ENCODE peak calls at places on chromosomes 4 and X, in eight cellular contexts. M is choroid plexus epithelial cell, Y is pancreas, P is neural progenitor cell, L is Peyer's patch, Z is right lobe of liver, R is mammary epithelial cell, C is coronary artery. O is an unnamed sample.

GRCh38 chr4:174689618-174690017 is 139.4 kb downstream of the GLRA3 start:
- DNase-seq in M (no peak), Y (no peak), P (no peak), L (no peak), Z (no peak), R (no peak), C (no peak), O (no peak)

GRCh38 chr4:24701683-24702082 is 93.7 kb upstream of the SOD3 start:
- DNase-seq in M (no peak), Y (no peak), P (no peak), L (no peak), Z (no peak), R (no peak), C (no peak), O (no peak)

GRCh38 chr4:75735525-75735924 is 11.1 kb downstream of the USO1 start:
- DNase-seq in M (no peak), Y (no peak), P (no peak), L (no peak), Z (no peak), R (no peak), C (no peak), O (no peak)

GRCh38 chr4:27278615-27279014 is 418.0 kb downstream of the STIM2 start:
- DNase-seq in M (peak), Y (no peak), P (peak), L (no peak), Z (no peak), R (peak), C (no peak), O (peak)

GRCh38 chr4:183989471-183989870 is 84.4 kb downstream of the STOX2 start:
- DNase-seq in M (peak), Y (no peak), P (no peak), L (no peak), Z (no peak), R (no peak), C (no peak), O (no peak)

GRCh38 chr4:98642991-98643426 is 15.4 kb downstream of the TSPAN5 start:
- DNase-seq in M (peak), Y (no peak), P (no peak), L (no peak), Z (no peak), R (peak), C (no peak), O (peak)

GRCh38 chr4:189143255-189143654 is 797.4 kb upstream of the FRG1 start:
- DNase-seq in M (no peak), Y (no peak), P (no peak), L (no peak), Z (no peak), R (peak), C (no peak), O (peak)

GRCh38 chr4:176150283-176150682 is 45.1 kb downstream of the SPATA4 start:
- DNase-seq in M (peak), Y (no peak), P (no peak), L (no peak), Z (no peak), R (peak), C (no peak), O (peak)

GRCh38 chrX:134388161-134389109 is 71.5 kb upstream of the HPRT1 start:
- DNase-seq in M (no peak), Y (no peak), P (no peak), L (no peak), Z (no peak), R (no peak), C (no peak), O (no peak)

GRCh38 chr4:76733380-76733779 is 164.6 kb downstream of the SOWAHB start:
- DNase-seq in M (no peak), Y (no peak), P (no peak), L (peak), Z (no peak), R (peak), C (no peak), O (peak)

GRCh38 chr4:105170703-105171102 is 24.0 kb downstream of the TET2 start:
- DNase-seq in M (no peak), Y (no peak), P (no peak), L (no peak), Z (no peak), R (no peak), C (no peak), O (no peak)

GRCh38 chr4:110959041-110959643 is 336.3 kb upstream of the PITX2 start:
- DNase-seq in M (peak), Y (no peak), P (no peak), L (no peak), Z (no peak), R (no peak), C (no peak), O (peak)

GRCh38 chr4:145870155-145871020 is 68.2 kb downstream of the ZNF827 start:
- DNase-seq in M (no peak), Y (no peak), P (no peak), L (no peak), Z (no peak), R (peak), C (no peak), O (peak)

GRCh38 chr4:183722738-183723560 is 63.9 kb downstream of the TRAPPC11 start:
- DNase-seq in M (peak), Y (peak), P (peak), L (peak), Z (peak), R (peak), C (no peak), O (peak)

GRCh38 chrX:14941301-14941700 is 68.1 kb downstream of the MOSPD2 start:
- DNase-seq in M (no peak), Y (no peak), P (no peak), L (no peak), Z (no peak), R (no peak), C (no peak), O (no peak)

GRCh38 chrX:19705196-19705769 is 182.1 kb downstream of the SH3KBP1 start:
- DNase-seq in M (peak), Y (no peak), P (no peak), L (no peak), Z (no peak), R (no peak), C (no peak), O (no peak)

GRCh38 chr4:74547042-74547441 is 102.1 kb downstream of the AREG start:
- DNase-seq in M (no peak), Y (no peak), P (no peak), L (no peak), Z (no peak), R (peak), C (no peak), O (peak)

GRCh38 chr4:127641524-127641923 is 8.8 kb downstream of the INTU start:
- DNase-seq in M (no peak), Y (no peak), P (no peak), L (no peak), Z (no peak), R (no peak), C (no peak), O (peak)

GRCh38 chr4:75876218-75876617 is 26.0 kb downstream of the PPEF2 start:
- DNase-seq in M (no peak), Y (no peak), P (no peak), L (no peak), Z (no peak), R (no peak), C (no peak), O (no peak)

GRCh38 chr4:164402554-164402953 is 351.4 kb upstream of the SMIM31 start:
- DNase-seq in M (no peak), Y (no peak), P (no peak), L (no peak), Z (no peak), R (no peak), C (no peak), O (peak)

DNA sequence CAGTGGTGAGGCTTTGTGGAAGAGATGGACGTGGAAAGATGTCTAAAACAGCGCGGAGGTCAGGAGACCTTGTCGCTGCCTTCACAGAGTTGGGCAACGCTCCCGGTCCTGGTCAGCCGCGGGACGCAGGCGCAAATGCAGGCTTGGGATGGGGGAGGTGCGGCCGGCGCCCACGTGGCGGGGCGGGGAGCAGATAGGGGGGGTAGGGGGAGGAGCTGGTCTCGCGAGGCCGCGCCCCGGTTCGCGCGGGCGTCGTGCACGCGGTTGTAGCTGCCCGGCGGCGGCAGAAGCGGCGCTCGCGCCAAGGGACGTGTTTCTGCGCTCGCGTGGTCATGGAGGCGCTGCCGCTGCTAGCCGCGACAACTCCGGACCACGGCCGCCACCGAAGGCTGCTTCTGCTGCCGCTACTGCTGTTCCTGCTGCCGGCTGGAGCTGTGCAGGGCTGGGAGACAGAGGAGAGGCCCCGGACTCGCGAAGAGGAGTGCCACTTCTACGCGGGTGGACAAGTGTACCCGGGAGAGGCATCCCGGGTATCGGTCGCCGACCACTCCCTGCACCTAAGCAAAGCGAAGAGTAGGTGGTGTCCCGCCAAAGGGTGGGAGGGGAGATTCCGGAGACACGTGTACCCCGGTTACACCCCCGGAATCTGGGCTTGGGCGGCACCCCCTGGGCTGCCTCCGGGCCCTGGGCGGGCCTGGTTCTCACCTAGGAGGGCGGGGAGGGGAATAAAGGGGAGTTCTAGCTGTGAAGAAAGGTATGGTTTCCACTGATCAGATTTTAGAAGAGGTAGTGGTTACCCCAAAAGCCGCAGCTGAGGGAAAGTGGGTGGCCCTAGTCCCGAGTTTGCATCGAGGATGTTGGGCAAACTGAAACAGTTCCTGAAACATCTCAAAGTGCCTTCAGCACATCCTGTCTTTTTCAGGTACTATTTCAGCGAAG is at the start of gene PRDX4:
- DNase-seq in M (peak), Y (peak), P (peak), L (peak), Z (peak), R (peak), C (peak), O (peak)
- TF ChIP-seq CTCF in M (no peak), Y (no peak), P (peak), L (no peak), Z (no peak), R (no peak), C (no peak), O (no peak)

DNA sequence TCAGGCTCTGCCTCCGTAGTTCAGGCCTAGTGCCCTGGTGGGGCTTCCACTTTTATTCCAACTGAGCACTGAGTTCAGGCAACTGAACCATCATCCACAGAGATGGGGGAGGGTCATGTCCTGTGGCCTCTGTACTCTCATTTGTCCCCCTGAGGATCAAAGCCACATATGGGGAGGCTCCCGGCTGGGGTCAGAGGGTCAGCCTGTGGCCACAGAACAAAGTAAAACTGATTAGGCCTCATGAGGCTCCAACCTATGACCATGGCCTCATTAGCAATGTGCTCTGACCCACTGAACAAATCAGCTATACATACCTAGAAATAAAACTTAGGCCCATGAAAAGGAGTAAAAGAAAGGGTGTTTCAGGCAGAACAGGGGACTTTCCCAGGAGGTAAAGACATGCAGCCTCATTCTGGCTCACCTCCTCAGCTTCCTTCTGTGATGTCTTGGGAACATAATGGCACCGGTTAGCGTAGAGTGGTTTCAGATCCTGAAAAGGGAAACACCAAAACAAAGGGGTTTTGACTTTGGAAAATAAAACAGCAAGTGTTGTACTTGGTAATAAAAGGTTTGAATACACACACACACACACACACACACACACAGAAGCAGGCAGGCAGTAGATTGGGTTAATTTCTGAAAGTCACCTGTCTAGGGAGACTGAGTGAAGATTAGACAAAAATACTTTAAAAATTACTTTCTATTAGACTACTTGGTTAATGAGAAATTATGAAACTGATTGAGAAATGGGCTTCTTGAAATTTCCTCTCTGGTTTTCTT is 24.3 kb downstream of the TMEM255A start:
- DNase-seq in M (no peak), Y (no peak), P (no peak), L (no peak), Z (no peak), R (no peak), C (no peak), O (no peak)
- H3K4me3 ChIP-seq in M (no peak), Y (no peak), P (no peak), L (no peak), Z (no peak), R (no peak), C (no peak), O (no peak)

GRCh38 chr4:17168571-17168970 is 270.1 kb upstream of the LDB2 start:
- DNase-seq in M (peak), Y (no peak), P (no peak), L (no peak), Z (no peak), R (no peak), C (no peak), O (no peak)

GRCh38 chr4:17174751-17175150 is 276.3 kb upstream of the LDB2 start:
- DNase-seq in M (no peak), Y (no peak), P (no peak), L (no peak), Z (no peak), R (no peak), C (no peak), O (no peak)

GRCh38 chr4:17169699-17170098 is 271.3 kb upstream of the LDB2 start:
- DNase-seq in M (no peak), Y (no peak), P (no peak), L (no peak), Z (no peak), R (no peak), C (no peak), O (no peak)

GRCh38 chr4:17173300-17173699 is 274.9 kb upstream of the LDB2 start:
- DNase-seq in M (no peak), Y (no peak), P (peak), L (no peak), Z (no peak), R (no peak), C (no peak), O (no peak)
- TF ChIP-seq CTCF in M (peak), Y (no peak), P (peak), L (no peak), Z (peak), R (no peak), C (no peak), O (no peak)

GRCh38 chrX:153471663-153472280 is 1.4 kb upstream of the HAUS7 start:
- DNase-seq in M (no peak), Y (no peak), P (no peak), L (no peak), Z (no peak), R (no peak), C (no peak), O (no peak)
- H3K4me3 ChIP-seq in M (no peak), Y (no peak), P (no peak), L (no peak), Z (no peak), R (no peak), C (no peak), O (no peak)

O was measured in epithelial cell of esophagus.